ENCODE peak calls at places on chromosome 21, in six cellular contexts. N is WTC11, A is H1, V is IMR-90, Y is A549, G is GM12878. F is an unnamed sample.

GRCh38 chr21:37711294-37711844 is 204.9 kb downstream of the KCNJ6 start:
- DNase-seq in A (no peak), Y (no peak), G (no peak), N (no peak), V (no peak), F (peak)

GRCh38 chr21:25934771-25935224 is 200.0 kb downstream of the GABPA start:
- DNase-seq in G (no peak), Y (peak), A (no peak), N (no peak), V (peak), F (no peak)

GRCh38 chr21:41611966-41612606 is 104.1 kb upstream of the TMPRSS2 start:
- DNase-seq in N (peak), V (peak), A (no peak), Y (peak), G (no peak), F (no peak)

GRCh38 chr21:17003221-17003620 is 509.6 kb upstream of the CXADR start:
- DNase-seq in A (no peak), N (no peak), Y (no peak), G (no peak), V (peak), F (no peak)

GRCh38 chr21:37408464-37409193 is 42.1 kb downstream of the DYRK1A start:
- DNase-seq in Y (no peak), N (no peak), G (no peak), A (no peak), V (no peak), F (no peak)

GRCh38 chr21:25561668-25562641 is 45.3 kb downstream of the MRPL39 start:
- DNase-seq in V (peak), A (no peak), Y (no peak), G (peak), N (peak), F (peak)

GRCh38 chr21:45427331-45428271 is 22.6 kb downstream of the COL18A1 start:
- DNase-seq in A (peak), V (peak), G (no peak), N (peak), Y (peak), F (no peak)

GRCh38 chr21:44958471-44959191 is 18.8 kb downstream of the SLX9 start:
- DNase-seq in A (no peak), V (peak), G (no peak), Y (no peak), N (no peak), F (peak)

GRCh38 chr21:17697474-17697873 is 84.8 kb upstream of the BTG3 start:
- DNase-seq in N (no peak), Y (no peak), A (no peak), V (no peak), G (no peak), F (no peak)

GRCh38 chr21:35375115-35375514 is 326.0 kb upstream of the RUNX1 start:
- DNase-seq in G (no peak), V (peak), A (no peak), Y (no peak), N (no peak), F (no peak)

GRCh38 chr21:35026617-35027557 is 22.2 kb downstream of the RUNX1 start:
- DNase-seq in Y (no peak), V (peak), N (peak), G (no peak), A (no peak), F (no peak)

GRCh38 chr21:45970674-45971486 is 10.7 kb upstream of the COL6A1 start:
- DNase-seq in V (peak), G (no peak), N (peak), Y (peak), A (no peak), F (peak)

GRCh38 chr21:46424062-46424591 is 34.6 kb upstream of the DIP2A start:
- DNase-seq in V (no peak), G (no peak), N (no peak), A (no peak), Y (no peak), F (no peak)

GRCh38 chr21:25862596-25862995 is 127.8 kb downstream of the GABPA start:
- DNase-seq in V (peak), N (peak), A (no peak), G (no peak), Y (no peak), F (no peak)

GRCh38 chr21:10430007-10430406 is 91.4 kb upstream of the TPTE start:
- DNase-seq in Y (no peak), N (no peak), G (no peak), V (no peak), A (no peak), F (peak)

GRCh38 chr21:45979141-45979631 is 2.4 kb upstream of the COL6A1 start:
- DNase-seq in V (no peak), A (no peak), G (no peak), Y (no peak), N (no peak), F (peak)

GRCh38 chr21:45551816-45552695 is 9.8 kb upstream of the SLC19A1 start:
- DNase-seq in N (no peak), Y (no peak), V (no peak), A (no peak), G (no peak), F (peak)

GRCh38 chr21:45467221-45467779 is 62.3 kb downstream of the COL18A1 start:
- DNase-seq in A (no peak), G (no peak), V (no peak), Y (no peak), N (no peak), F (no peak)

GRCh38 chr21:40845621-40846020 is 1.3 kb downstream of the DSCAM start:
- DNase-seq in V (peak), Y (no peak), G (no peak), N (no peak), A (no peak), F (no peak)

GRCh38 chr21:23951251-23951650 is 1656.0 kb downstream of the MRPL39 start:
- DNase-seq in V (peak), G (no peak), N (no peak), Y (no peak), A (no peak), F (no peak)
- TF ChIP-seq USF2 in V (no peak), G (no peak), N (no peak), Y (no peak), A (no peak), F (no peak)

GRCh38 chr21:29117372-29117955 is 13.0 kb upstream of the MAP3K7CL start:
- DNase-seq in V (no peak), N (no peak), G (peak), A (no peak), Y (no peak), F (no peak)

GRCh38 chr21:29115899-29116298 is 14.5 kb upstream of the MAP3K7CL start:
- DNase-seq in V (peak), A (no peak), G (no peak), N (no peak), Y (no peak), F (no peak)

GRCh38 chr21:29114765-29115164 is 15.7 kb upstream of the MAP3K7CL start:
- DNase-seq in A (peak), Y (peak), N (no peak), V (peak), G (no peak), F (no peak)
- TF ChIP-seq USF2 in A (no peak), Y (no peak), N (no peak), V (no peak), G (no peak), F (no peak)

GRCh38 chr21:33299181-33299752 is 25.5 kb upstream of the IFNAR1 start:
- DNase-seq in Y (no peak), N (no peak), G (peak), V (no peak), A (no peak), F (no peak)
- TF ChIP-seq USF2 in Y (no peak), N (no peak), G (no peak), V (no peak), A (no peak), F (no peak)

DNA sequence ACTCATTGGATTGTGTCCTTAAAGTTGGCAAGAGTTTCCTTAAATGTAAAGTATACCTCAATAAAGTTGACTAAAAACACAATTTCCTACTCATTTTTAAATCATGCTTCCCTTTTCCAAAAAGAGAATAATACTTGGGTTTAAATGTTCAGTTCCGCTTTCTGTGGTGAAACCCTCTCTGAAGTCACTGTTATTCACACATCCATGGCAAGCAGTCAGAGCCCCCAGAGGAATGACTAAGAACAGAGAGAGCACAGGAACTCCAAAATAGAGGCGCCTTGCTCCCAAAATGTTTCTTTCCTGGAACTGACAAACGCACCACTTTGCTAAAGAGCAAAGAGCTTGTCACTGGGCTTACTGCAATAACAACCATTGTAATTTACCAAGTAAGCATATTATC is 142.5 kb downstream of the TIAM1 start:
- DNase-seq in G (peak), A (no peak), V (peak), Y (no peak), N (no peak), F (no peak)
- TF ChIP-seq USF2 in G (no peak), A (no peak), V (no peak), Y (no peak), N (no peak), F (no peak)

GRCh38 chr21:33035147-33035546 is 9.4 kb downstream of the OLIG2 start:
- DNase-seq in V (no peak), G (no peak), N (no peak), A (no peak), Y (no peak), F (no peak)

GRCh38 chr21:33039542-33039941 is 13.8 kb downstream of the OLIG2 start:
- DNase-seq in G (no peak), V (no peak), A (no peak), Y (no peak), N (no peak), F (no peak)

GRCh38 chr21:33033094-33033951 is 7.6 kb downstream of the OLIG2 start:
- DNase-seq in V (no peak), Y (no peak), G (no peak), N (peak), A (no peak), F (no peak)

GRCh38 chr21:33033961-33034413 is 8.3 kb downstream of the OLIG2 start:
- DNase-seq in A (no peak), G (no peak), V (no peak), N (no peak), Y (no peak), F (no peak)

DNA sequence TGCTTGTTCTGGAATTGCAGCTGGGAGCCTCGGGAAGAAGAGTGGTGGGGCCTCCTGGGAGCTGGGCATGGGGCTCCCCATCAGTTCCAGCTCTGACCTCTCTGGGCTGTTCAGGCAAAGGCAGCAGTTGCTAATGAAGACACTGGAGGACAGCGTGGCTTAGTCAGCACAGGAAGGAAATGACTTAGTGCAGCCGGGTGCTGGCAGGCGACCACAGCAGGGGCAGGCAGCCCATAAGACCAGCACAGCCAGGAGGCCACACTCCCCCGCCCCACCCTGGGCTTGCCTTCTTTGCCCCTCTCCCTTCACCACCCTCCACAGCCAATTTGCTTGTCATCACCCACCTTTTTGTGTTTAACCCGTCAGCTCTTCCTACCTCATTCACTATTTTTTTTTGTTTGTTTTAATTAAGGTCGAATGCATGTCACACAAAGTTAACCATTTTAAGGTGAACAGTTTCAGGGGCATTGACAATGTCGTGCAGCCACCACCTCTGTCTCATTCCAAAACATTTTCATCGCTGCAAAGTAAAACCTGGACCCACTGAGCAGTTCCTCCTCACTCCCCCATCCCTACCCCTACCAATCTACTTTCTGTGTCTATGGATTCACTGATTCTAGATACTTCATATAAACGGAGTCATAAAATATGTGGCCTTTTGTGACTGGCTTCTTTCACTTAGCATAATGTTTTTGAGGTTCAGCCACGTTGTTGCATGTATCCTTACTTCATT is 10.9 kb downstream of the OLIG2 start:
- DNase-seq in N (no peak), G (no peak), A (no peak), Y (no peak), V (peak), F (no peak)
- TF ChIP-seq USF2 in N (no peak), G (no peak), A (no peak), Y (no peak), V (no peak), F (no peak)

DNA sequence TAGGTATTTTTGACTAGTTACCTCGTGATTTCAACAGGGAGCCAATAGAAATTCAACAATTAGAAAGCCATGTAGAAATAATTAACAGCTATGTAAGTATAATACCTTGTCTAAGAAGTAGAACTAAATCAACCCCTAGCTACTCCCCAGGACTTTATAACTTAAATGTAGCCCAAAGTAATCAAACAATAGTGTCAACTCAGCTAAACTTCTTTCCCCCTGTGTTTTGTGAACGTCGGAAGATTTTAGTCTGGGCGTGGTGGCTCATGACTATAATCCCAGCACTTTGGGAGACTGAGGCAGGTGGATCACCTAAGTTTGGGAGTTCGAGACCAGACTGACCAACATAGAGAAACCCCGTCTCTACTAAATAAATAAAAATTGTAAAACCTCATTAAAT is 579.9 kb upstream of the NCAM2 start:
- DNase-seq in G (no peak), Y (no peak), A (no peak), N (no peak), V (no peak), F (no peak)
- TF ChIP-seq USF2 in G (no peak), Y (no peak), A (no peak), N (no peak), V (no peak), F (no peak)

F was measured in SK-N-SH.